ENCODE peak calls at places on chromosomes 11 and 22, in six cellular contexts. P is HCT116, L is right atrium auricular region, C is sigmoid colon, B is neural progenitor cell, E is prostate gland. F is an unnamed sample.

GRCh38 chr11:107427569-107428180 is 29.9 kb downstream of the CWF19L2 start:
- DNase-seq in P (no peak), L (no peak), C (no peak), B (no peak), E (no peak), F (no peak)

GRCh38 chr11:99739464-99740089 is 718.8 kb downstream of the CNTN5 start:
- DNase-seq in P (no peak), L (no peak), C (no peak), B (peak), E (no peak), F (no peak)

GRCh38 chr11:102929966-102930365 is 25.6 kb downstream of the MMP13 start:
- DNase-seq in P (no peak), L (no peak), C (no peak), B (no peak), E (no peak), F (no peak)

GRCh38 chr11:47488674-47489394 is 39.9 kb upstream of the RAPSN start:
- DNase-seq in P (no peak), L (no peak), C (no peak), B (no peak), E (no peak), F (no peak)

GRCh38 chr11:119751281-119752060 is 22.5 kb upstream of the NECTIN1 start:
- DNase-seq in P (no peak), L (no peak), C (no peak), B (no peak), E (peak), F (no peak)

GRCh38 chr22:30860176-30861105 is 108.1 kb downstream of the MORC2 start:
- DNase-seq in P (no peak), L (no peak), C (no peak), B (no peak), E (no peak), F (no peak)

GRCh38 chr11:35856756-35857155 is 87.1 kb upstream of the LDLRAD3 start:
- DNase-seq in P (no peak), L (no peak), C (no peak), B (no peak), E (no peak), F (no peak)

GRCh38 chr11:70545626-70545945 is 147.3 kb downstream of the CTTN start:
- DNase-seq in P (no peak), L (no peak), C (no peak), B (no peak), E (no peak), F (no peak)

GRCh38 chr11:120306519-120307242 is 18.4 kb upstream of the TLCD5 start:
- DNase-seq in P (peak), L (no peak), C (no peak), B (peak), E (no peak), F (peak)

GRCh38 chr11:126380909-126381308 is 25.4 kb downstream of the ST3GAL4 start:
- DNase-seq in P (no peak), L (no peak), C (no peak), B (no peak), E (no peak), F (no peak)

GRCh38 chr22:19941365-19942070 is at the start of the genes COMT and TXNRD2:
- DNase-seq in P (no peak), L (no peak), C (peak), B (no peak), E (peak), F (no peak)

GRCh38 chr11:95829580-95830259 is 39.4 kb downstream of the CEP57 start:
- DNase-seq in P (no peak), L (no peak), C (no peak), B (no peak), E (no peak), F (no peak)

GRCh38 chr11:59559886-59560285 is 48.5 kb downstream of the OR4D9 start:
- DNase-seq in P (no peak), L (no peak), C (no peak), B (peak), E (no peak), F (no peak)

GRCh38 chr11:61778357-61778886 is 14.0 kb downstream of the TMEM258 start:
- DNase-seq in P (no peak), L (no peak), C (no peak), B (no peak), E (no peak), F (no peak)

GRCh38 chr11:67492801-67493547 is 10.1 kb downstream of the AIP start:
- DNase-seq in P (no peak), L (no peak), C (peak), B (no peak), E (no peak), F (no peak)

GRCh38 chr11:95119361-95120060 is 29.9 kb downstream of the ENDOD1 start:
- DNase-seq in P (no peak), L (no peak), C (no peak), B (no peak), E (peak), F (no peak)

GRCh38 chr11:94753630-94754029 is 14.5 kb upstream of the AMOTL1 start:
- DNase-seq in P (no peak), L (no peak), C (no peak), B (no peak), E (no peak), F (no peak)

GRCh38 chr11:2305140-2305861 is 3.5 kb downstream of the TSPAN32 start:
- DNase-seq in P (no peak), L (peak), C (peak), B (peak), E (peak), F (no peak)

GRCh38 chr11:6498121-6498520 is 1.0 kb downstream of the DNHD1 start:
- DNase-seq in P (no peak), L (peak), C (no peak), B (no peak), E (no peak), F (no peak)

GRCh38 chr11:41578421-41579047 is 119.1 kb upstream of the LRRC4C start:
- DNase-seq in P (no peak), L (no peak), C (no peak), B (no peak), E (no peak), F (no peak)

GRCh38 chr11:1628506-1629325 is 859 bp upstream of the KRTAP5-5 start:
- DNase-seq in P (no peak), L (no peak), C (peak), B (peak), E (no peak), F (no peak)

GRCh38 chr11:119759324-119759723 is 30.3 kb upstream of the NECTIN1 start:
- DNase-seq in P (peak), L (no peak), C (no peak), B (no peak), E (no peak), F (no peak)

GRCh38 chr11:116112031-116112935 is 608.1 kb upstream of the CADM1 start:
- DNase-seq in P (no peak), L (no peak), C (no peak), B (no peak), E (no peak), F (no peak)

GRCh38 chr11:18594999-18595749 is 4.4 kb upstream of the MISFA start:
- DNase-seq in P (no peak), L (no peak), C (no peak), B (no peak), E (no peak), F (peak)

GRCh38 chr11:10655227-10655626 is 38.3 kb downstream of the IRAG1 start:
- DNase-seq in P (peak), L (no peak), C (no peak), B (no peak), E (no peak), F (no peak)

GRCh38 chr11:69471329-69472052 is 10.0 kb upstream of the LINC01488 start:
- DNase-seq in P (no peak), L (no peak), C (no peak), B (peak), E (no peak), F (no peak)

GRCh38 chr11:87536565-87536964 is 498.8 kb downstream of the TMEM135 start:
- DNase-seq in P (no peak), L (no peak), C (no peak), B (no peak), E (no peak), F (no peak)

GRCh38 chr11:132960273-132960672 is 572.0 kb downstream of the OPCML start:
- DNase-seq in P (no peak), L (no peak), C (no peak), B (no peak), E (no peak), F (no peak)

GRCh38 chr11:132960679-132961078 is 571.6 kb downstream of the OPCML start:
- DNase-seq in P (no peak), L (no peak), C (no peak), B (no peak), E (no peak), F (no peak)

GRCh38 chr11:132959663-132960062 is 572.6 kb downstream of the OPCML start:
- DNase-seq in P (no peak), L (no peak), C (no peak), B (no peak), E (no peak), F (no peak)

GRCh38 chr11:132961453-132961852 is 570.8 kb downstream of the OPCML start:
- DNase-seq in P (no peak), L (no peak), C (no peak), B (no peak), E (no peak), F (no peak)

GRCh38 chr11:132962026-132962425 is 570.3 kb downstream of the OPCML start:
- DNase-seq in P (no peak), L (no peak), C (no peak), B (no peak), E (no peak), F (no peak)
- H3K27ac ChIP-seq in P (no peak), L (no peak), C (no peak), B (no peak), E (no peak), F (no peak)

GRCh38 chr11:114153224-114153623 is 93.7 kb downstream of the ZBTB16 start:
- DNase-seq in P (no peak), L (no peak), C (peak), B (no peak), E (no peak), F (no peak)

GRCh38 chr11:114156131-114156581 is 96.6 kb downstream of the ZBTB16 start:
- DNase-seq in P (no peak), L (no peak), C (peak), B (no peak), E (no peak), F (no peak)

GRCh38 chr11:114155116-114155515 is 95.6 kb downstream of the ZBTB16 start:
- DNase-seq in P (no peak), L (no peak), C (peak), B (no peak), E (no peak), F (no peak)

GRCh38 chr11:114152785-114153184 is 93.3 kb downstream of the ZBTB16 start:
- DNase-seq in P (no peak), L (no peak), C (no peak), B (no peak), E (no peak), F (no peak)

DNA sequence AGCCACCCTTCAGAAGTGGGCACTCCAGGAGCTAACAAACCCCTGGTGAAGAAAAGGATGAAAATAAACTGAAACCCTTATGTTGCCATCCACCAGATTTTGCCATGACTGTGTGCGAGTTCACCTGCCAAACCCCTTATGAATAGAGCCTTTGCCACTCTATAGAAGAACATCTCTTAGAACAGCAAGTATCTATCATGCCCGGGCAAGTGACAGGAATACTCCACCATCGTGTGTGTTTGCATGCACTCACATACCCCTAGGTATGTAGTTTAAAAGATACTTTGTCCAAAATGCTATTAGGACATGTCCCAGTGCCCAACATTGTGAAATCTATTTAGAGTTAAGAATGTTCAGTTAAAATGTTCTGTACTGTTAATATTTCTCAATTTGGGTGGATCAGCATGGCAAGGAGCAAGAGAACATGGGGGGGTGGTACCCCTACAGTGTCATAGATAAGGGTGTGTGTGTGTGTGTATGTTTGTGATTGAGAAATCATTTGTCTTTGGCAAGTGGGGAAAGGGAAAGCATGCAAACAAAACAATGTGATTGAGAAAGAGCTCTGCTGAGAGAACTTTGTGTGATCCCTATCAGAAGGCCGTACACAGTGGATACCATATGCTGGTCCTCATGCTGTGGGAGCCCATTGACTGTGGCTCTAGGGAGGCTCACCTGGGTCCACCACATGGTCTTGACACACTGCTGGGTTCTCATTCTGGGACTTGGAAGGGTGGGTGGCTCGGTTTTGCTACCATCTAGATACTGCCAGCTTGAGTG is 94.9 kb downstream of the ZBTB16 start:
- DNase-seq in P (no peak), L (peak), C (peak), B (no peak), E (peak), F (peak)
- H3K27ac ChIP-seq in P (no peak), L (peak), C (peak), B (no peak), E (peak), F (peak)

DNA sequence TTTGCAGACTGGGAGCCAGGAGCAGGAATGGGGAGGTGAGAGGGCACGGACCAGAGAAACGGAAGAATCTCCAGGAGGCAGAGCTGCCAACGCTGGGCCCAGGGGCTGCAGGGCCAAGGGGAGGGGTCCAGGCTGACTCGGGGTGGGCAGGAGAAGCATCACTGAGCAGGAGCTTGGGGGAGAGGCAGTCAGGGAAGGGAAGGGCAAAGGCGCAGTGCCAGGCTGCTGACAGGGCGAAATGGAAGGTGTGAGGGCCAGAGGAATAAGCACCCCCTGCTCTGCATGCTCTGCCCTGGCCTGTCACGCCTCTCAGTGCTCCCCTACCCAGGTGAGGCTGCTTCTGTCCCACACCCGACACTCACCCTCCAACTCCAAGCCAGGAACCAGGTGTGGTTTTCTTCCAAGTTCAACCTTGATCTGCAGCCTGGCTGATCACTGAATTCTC is 14.4 kb downstream of the LRRC32 start:
- DNase-seq in P (no peak), L (no peak), C (peak), B (no peak), E (no peak), F (no peak)
- H3K27ac ChIP-seq in P (no peak), L (peak), C (peak), B (no peak), E (no peak), F (no peak)

GRCh38 chr22:50507991-50508884 is at the start of gene NCAPH2:
- DNase-seq in P (peak), L (peak), C (peak), B (peak), E (peak), F (peak)
- H3K27ac ChIP-seq in P (peak), L (peak), C (peak), B (peak), E (peak), F (peak)

GRCh38 chr22:41285820-41286638 is at the start of gene RANGAP1:
- DNase-seq in P (peak), L (peak), C (peak), B (peak), E (peak), F (peak)

GRCh38 chr22:41289681-41290080 is 3.7 kb upstream of the RANGAP1 start:
- DNase-seq in P (no peak), L (no peak), C (no peak), B (no peak), E (no peak), F (no peak)

GRCh38 chr22:41286639-41287091 is 678 bp upstream of the RANGAP1 start:
- DNase-seq in P (no peak), L (no peak), C (no peak), B (no peak), E (peak), F (no peak)

GRCh38 chr22:41290262-41291221 is 4.6 kb upstream of the RANGAP1 start:
- DNase-seq in P (no peak), L (no peak), C (no peak), B (peak), E (no peak), F (no peak)

DNA sequence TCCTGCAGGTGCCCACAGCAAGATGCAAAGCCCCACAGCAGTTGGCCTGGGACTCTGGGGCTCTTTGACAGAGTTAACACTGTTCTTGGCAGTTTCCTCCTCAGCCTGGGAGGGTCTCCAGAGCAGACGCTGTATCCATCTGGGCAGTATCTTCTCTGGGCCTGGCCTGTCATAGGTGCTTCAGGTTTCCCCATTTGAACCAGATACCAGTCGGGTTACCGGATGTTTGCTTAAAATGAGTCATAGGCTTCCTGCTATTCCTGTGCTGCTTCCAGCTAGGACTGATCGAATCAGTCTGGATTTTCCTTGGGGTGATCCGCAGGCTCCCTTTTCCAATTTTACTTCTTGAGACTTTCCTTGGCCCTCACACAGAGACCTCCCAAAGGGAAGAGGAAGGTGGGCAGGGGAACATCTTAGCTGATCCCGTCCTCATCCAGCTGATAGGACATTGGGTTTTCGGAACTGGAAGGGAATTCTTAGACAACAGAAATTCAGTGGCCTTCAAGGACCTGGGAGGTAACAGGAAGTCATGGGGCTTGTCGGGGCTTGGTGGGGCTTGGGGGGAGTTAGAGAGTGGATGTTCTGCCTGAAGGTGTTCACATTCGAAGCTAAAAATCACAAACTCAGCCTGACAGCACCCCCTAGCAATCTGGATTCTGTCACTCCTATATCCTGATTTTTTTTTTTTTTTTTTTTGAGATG is 2.4 kb upstream of the RANGAP1 start:
- DNase-seq in P (peak), L (no peak), C (peak), B (no peak), E (peak), F (peak)
- H3K27ac ChIP-seq in P (peak), L (peak), C (peak), B (peak), E (peak), F (peak)

GRCh38 chr11:57761301-57762234 is at the start of gene CTNND1:
- DNase-seq in P (peak), L (peak), C (peak), B (peak), E (peak), F (peak)
- H3K27ac ChIP-seq in P (peak), L (peak), C (peak), B (peak), E (peak), F (peak)

DNA sequence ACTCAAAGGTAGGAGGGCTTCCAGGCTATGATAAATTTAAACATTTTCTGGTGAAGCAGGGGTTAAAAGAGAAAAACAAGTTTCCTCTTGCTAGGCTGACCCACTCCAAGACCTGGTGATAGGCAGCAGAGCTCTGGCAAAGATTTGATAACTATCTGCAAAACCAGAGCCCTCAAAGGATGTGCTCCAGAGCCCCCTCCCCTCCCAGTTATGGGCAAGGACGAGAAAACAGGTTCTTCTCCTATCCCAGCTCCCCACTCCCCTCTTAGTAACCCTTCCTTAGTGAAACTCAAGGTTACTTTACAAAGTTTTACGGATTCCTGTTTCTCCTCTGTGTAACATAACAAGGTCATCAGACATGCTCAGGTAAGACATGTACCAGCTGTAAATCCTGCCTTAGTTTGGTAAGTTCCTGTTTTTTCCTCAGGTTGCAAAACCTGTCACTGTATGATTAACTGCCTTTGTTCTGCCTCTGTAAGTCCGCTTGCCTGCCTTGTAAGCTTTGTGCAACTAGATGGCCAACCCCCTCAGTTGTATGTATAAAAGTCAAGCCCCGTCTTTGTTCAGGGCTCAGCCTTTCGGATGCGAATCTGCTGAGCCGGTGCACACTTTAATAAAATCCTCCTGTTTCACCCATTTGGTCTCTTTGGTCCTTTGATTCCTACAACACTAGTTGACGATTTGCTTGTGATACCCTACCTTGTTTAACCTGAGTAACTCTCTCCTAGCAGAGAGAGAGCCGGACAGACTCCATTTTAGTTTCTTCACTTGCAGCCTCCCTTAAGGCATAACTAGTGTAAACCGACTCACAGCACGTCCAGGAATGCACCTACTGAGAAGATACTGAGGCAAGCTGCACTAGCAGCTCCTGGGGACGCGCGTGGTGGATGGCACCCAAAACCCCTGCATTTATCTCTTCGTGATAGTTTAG is 13.9 kb downstream of the APOBEC3H start:
- DNase-seq in P (no peak), L (no peak), C (no peak), B (peak), E (no peak), F (peak)
- H3K27ac ChIP-seq in P (no peak), L (no peak), C (no peak), B (no peak), E (no peak), F (peak)

GRCh38 chr22:36395061-36395849 is 7.5 kb upstream of the MYH9 start:
- DNase-seq in P (no peak), L (no peak), C (no peak), B (no peak), E (peak), F (no peak)
- H3K27ac ChIP-seq in P (no peak), L (peak), C (no peak), B (no peak), E (peak), F (peak)

DNA sequence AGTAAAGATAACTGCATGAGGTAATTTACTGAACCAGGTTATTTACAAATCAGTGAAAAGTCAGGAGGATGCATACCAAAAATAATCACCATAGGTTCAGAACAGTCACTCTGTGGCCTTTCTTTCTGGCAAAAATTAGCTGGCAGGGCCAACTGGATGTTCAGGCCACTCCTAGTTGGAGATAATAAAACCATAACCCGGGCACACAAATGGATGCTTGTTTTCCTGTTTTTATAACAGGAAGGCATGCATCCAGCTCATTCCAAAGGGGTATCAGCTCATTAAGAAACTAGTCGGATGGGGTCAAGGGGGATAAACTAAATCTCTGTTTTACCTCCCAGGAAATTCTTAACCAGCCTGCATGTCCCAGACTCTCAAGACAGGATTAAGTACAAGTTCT is 80.9 kb downstream of the FBXO7 start:
- DNase-seq in P (no peak), L (no peak), C (no peak), B (no peak), E (no peak), F (no peak)
- H3K27ac ChIP-seq in P (no peak), L (peak), C (no peak), B (no peak), E (peak), F (no peak)

F was measured in epithelial cell of prostate.